ENCODE peak calls at places on chromosome 15, in nine cellular contexts. G is AG10803; P is uterus; L is A549; R is foreskin fibroblast; C is fibroblast of the aortic adventitia; W is astrocyte; U is CD8-positive, alpha-beta T cell; Z is brain microvascular endothelial cell. K is an unnamed sample.

GRCh38 chr15:70195171-70195807 is 97.6 kb upstream of the TLE3 start:
- DNase-seq in G (no peak), P (no peak), L (no peak), R (no peak), C (no peak), W (no peak), U (no peak), Z (no peak), K (no peak)

GRCh38 chr15:90921887-90922286 is 10.5 kb downstream of the HDDC3 start:
- DNase-seq in G (no peak), P (no peak), L (no peak), R (no peak), C (no peak), W (no peak), U (no peak), Z (no peak), K (no peak)

GRCh38 chr15:90598053-90598577 is 68.4 kb downstream of the CRTC3 start:
- DNase-seq in G (peak; percentile 6), P (peak; percentile 70), L (peak; percentile 56), R (no peak), C (no peak), W (no peak), U (no peak), Z (no peak), K (no peak)

GRCh38 chr15:38647683-38648082 is 83.1 kb upstream of the RASGRP1 start:
- DNase-seq in G (peak; percentile 7), P (no peak), L (peak; percentile 20), R (no peak), C (peak; percentile 32), W (peak; percentile 4), U (no peak), Z (no peak), K (no peak)

GRCh38 chr15:78210349-78210717 is 24.0 kb downstream of the ACSBG1 start:
- DNase-seq in G (no peak), P (no peak), L (no peak), R (no peak), C (no peak), W (no peak), U (no peak), Z (no peak), K (no peak)

GRCh38 chr15:57320543-57321220 is 55.6 kb upstream of the CGNL1 start:
- DNase-seq in G (peak; percentile 45), P (no peak), L (peak; percentile 48), R (no peak), C (peak; percentile 67), W (peak; percentile 76), U (no peak), Z (peak; percentile 65), K (no peak)

GRCh38 chr15:43998607-43999006 is 171.8 kb downstream of the WDR76 start:
- DNase-seq in G (peak; percentile 65), P (no peak), L (peak; percentile 16), R (peak; percentile 34), C (peak; percentile 96), W (peak; percentile 75), U (no peak), Z (peak; percentile 61), K (no peak)

GRCh38 chr15:91356083-91356482 is 256.0 kb downstream of the SV2B start:
- DNase-seq in G (no peak), P (no peak), L (no peak), R (no peak), C (no peak), W (no peak), U (no peak), Z (no peak), K (no peak)

GRCh38 chr15:48177875-48178611 is at the start of gene MYEF2:
- DNase-seq in G (peak; percentile 62), P (peak; percentile 36), L (peak; percentile 81), R (peak; percentile 51), C (peak; percentile 46), W (peak; percentile 46), U (peak; percentile 49), Z (peak; percentile 70), K (no peak)

GRCh38 chr15:49628379-49628778 is 7.5 kb downstream of the DTWD1 start:
- DNase-seq in G (no peak), P (no peak), L (no peak), R (no peak), C (no peak), W (no peak), U (no peak), Z (no peak), K (no peak)

GRCh38 chr15:47551079-47551478 is 166.2 kb upstream of the SEMA6D start:
- DNase-seq in G (no peak), P (no peak), L (no peak), R (no peak), C (no peak), W (no peak), U (no peak), Z (no peak), K (no peak)

GRCh38 chr15:77456746-77457618 is 36.3 kb downstream of the HMG20A start:
- DNase-seq in G (peak; percentile 12), P (no peak), L (no peak), R (no peak), C (no peak), W (peak; percentile 52), U (no peak), Z (no peak), K (no peak)

GRCh38 chr15:75437721-75438120 is 13.8 kb downstream of the SIN3A start:
- DNase-seq in G (no peak), P (no peak), L (no peak), R (no peak), C (no peak), W (no peak), U (no peak), Z (no peak), K (no peak)

GRCh38 chr15:40508216-40508615 is 37.4 kb downstream of the CHST14 start:
- DNase-seq in G (no peak), P (no peak), L (no peak), R (no peak), C (no peak), W (no peak), U (no peak), Z (no peak), K (no peak)

GRCh38 chr15:65413760-65414144 is 9.0 kb downstream of the IGDCC4 start:
- DNase-seq in G (no peak), P (no peak), L (peak; percentile 71), R (no peak), C (no peak), W (no peak), U (no peak), Z (no peak), K (no peak)

GRCh38 chr15:52115598-52116427 is 3.2 kb upstream of the BCL2L10 start:
- DNase-seq in G (no peak), P (no peak), L (no peak), R (peak; percentile 34), C (no peak), W (no peak), U (no peak), Z (no peak), K (no peak)

GRCh38 chr15:70264014-70264492 is 166.3 kb upstream of the TLE3 start:
- DNase-seq in G (no peak), P (peak; percentile 82), L (no peak), R (no peak), C (peak; percentile 25), W (peak; percentile 76), U (no peak), Z (no peak), K (no peak)

GRCh38 chr15:41291065-41291631 is 41.2 kb downstream of the OIP5 start:
- DNase-seq in G (no peak), P (no peak), L (no peak), R (no peak), C (no peak), W (no peak), U (no peak), Z (no peak), K (no peak)

GRCh38 chr15:52506549-52506948 is 22.1 kb downstream of the MYO5A start:
- DNase-seq in G (no peak), P (no peak), L (no peak), R (no peak), C (no peak), W (no peak), U (no peak), Z (no peak), K (no peak)

DNA sequence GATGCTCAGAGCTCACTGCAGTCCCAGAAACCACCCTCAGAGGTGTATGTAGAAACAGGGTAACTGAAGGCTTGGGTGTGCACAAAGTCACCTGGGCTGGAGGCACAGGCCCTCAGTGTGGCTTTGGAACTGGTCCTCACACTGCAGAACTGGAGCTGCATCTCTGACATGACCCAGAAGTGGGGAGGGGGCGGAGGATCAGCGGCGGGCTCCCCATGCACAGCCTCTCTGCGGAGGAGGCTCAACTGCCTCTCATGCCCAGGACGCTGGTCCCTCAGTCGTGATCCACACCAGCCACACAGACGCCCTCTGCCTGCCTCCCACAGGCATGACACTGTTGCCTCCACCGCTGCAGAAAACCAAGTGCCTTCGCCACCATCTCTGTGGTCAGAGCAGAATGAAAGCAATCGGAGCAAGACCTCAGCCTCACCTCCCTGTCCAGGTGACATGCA is 73.7 kb downstream of the TM2D3 start:
- DNase-seq in G (peak; percentile 10), P (no peak), L (peak; percentile 70), R (no peak), C (peak; percentile 15), W (no peak), U (no peak), Z (no peak), K (no peak)
- TF ChIP-seq CTCF in G (peak; percentile 58), P (no peak), L (peak; percentile 54), R (peak; percentile 19), C (peak; percentile 56), W (no peak), U (no peak), Z (peak; percentile 72), K (peak; percentile 45)

GRCh38 chr15:88656760-88657221 is 18.0 kb downstream of the ISG20 start:
- DNase-seq in G (no peak), P (no peak), L (no peak), R (no peak), C (no peak), W (no peak), U (no peak), Z (no peak), K (no peak)
- H3K4me3 ChIP-seq in G (no peak overlapping the region), P (no peak overlapping the region), L (no peak overlapping the region), R (no peak overlapping the region), C (no peak overlapping the region), W (no peak overlapping the region), U (no peak overlapping the region), Z (no peak overlapping the region), K (no peak overlapping the region)

GRCh38 chr15:56244237-56244810 is 645 bp upstream of the RFX7 start:
- DNase-seq in G (peak; percentile 66), P (peak; percentile 42), L (peak; percentile 87), R (peak; percentile 69), C (peak; percentile 74), W (peak; percentile 79), U (no peak), Z (peak; percentile 46), K (peak; percentile 23)
- TF ChIP-seq CTCF in G (no peak), P (no peak), L (no peak), R (no peak), C (no peak), W (no peak), U (no peak), Z (no peak), K (no peak)

DNA sequence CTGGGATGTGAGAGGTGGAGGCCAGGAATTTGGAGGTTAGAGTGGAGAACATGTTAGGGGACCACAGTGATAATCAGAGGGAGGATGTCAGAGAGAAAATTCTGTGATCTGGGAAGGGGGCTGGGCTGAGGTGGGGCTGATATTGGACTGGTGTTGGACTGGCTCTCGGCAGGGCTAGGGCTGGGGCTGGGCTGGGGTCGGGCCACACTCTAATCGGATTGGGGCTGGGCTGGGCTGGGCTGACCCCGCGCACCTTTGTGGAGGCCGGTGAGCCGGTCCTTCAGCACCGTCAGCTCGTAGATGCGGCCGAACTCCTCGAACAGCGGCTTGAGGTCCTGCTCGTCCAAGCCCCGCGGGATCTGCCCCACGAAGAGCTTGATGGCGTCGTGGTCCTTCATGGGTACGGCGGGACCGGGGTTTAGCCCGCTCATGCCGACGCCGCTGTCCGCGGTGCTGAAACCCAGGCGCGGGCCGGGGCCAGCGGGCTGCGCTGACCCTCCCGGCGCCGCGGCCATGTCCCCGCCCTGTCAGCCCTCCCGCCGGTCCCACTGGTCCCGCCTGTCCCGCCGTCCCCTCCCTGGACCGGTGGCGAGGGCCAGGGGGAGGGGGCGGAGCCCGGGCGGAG is 485 bp downstream of the CELF6 start:
- DNase-seq in G (peak; percentile 45), P (peak; percentile 43), L (peak; percentile 62), R (peak; percentile 42), C (peak; percentile 43), W (peak; percentile 37), U (peak; percentile 25), Z (peak; percentile 13), K (no peak)
- H3K4me3 ChIP-seq in G (peak overlapping the region; percentile 65), P (no peak overlapping the region), L (peak overlapping the region; percentile 64), R (no peak overlapping the region), C (peak overlapping the region; percentile 33), W (no peak overlapping the region), U (no peak overlapping the region), Z (no peak overlapping the region), K (peak overlapping the region; percentile 67)